ENCODE peak calls at places on chromosome 13, in six cellular contexts. W is HCT116, Z is spleen, D is breast epithelium, N is endothelial cell of umbilical vein, V is SK-N-MC. X is an unnamed sample. For H3K9me3, the result is how much of the 10 kb centered on the place peaks cover.

GRCh38 chr13:112740502-112741131 is 50.8 kb downstream of the ATP11A start:
- DNase-seq in W (no peak), Z (peak), D (peak), N (peak), V (peak), X (no peak)

GRCh38 chr13:94322925-94323324 is 156.6 kb downstream of the DCT start:
- DNase-seq in W (no peak), Z (no peak), D (no peak), N (no peak), V (peak), X (peak)

GRCh38 chr13:41548031-41548430 is 90.7 kb downstream of the RGCC start:
- DNase-seq in W (no peak), Z (no peak), D (no peak), N (no peak), V (no peak), X (peak)

GRCh38 chr13:49559006-49559405 is 26.4 kb downstream of the RCBTB1 start:
- DNase-seq in W (no peak), Z (no peak), D (no peak), N (no peak), V (no peak), X (no peak)

GRCh38 chr13:45500492-45501174 is 35.9 kb downstream of the COG3 start:
- DNase-seq in W (peak), Z (no peak), D (no peak), N (peak), V (no peak), X (no peak)

GRCh38 chr13:49404621-49405020 is 39.2 kb downstream of the CAB39L start:
- DNase-seq in W (no peak), Z (no peak), D (no peak), N (no peak), V (no peak), X (no peak)

GRCh38 chr13:29434217-29434940 is 161.1 kb downstream of the SLC7A1 start:
- DNase-seq in W (no peak), Z (no peak), D (no peak), N (no peak), V (no peak), X (no peak)

GRCh38 chr13:41563501-41564001 is 106.2 kb downstream of the RGCC start:
- DNase-seq in W (no peak), Z (no peak), D (no peak), N (peak), V (peak), X (no peak)

GRCh38 chr13:25463496-25463895 is 91.7 kb downstream of the ATP8A2 start:
- DNase-seq in W (no peak), Z (no peak), D (no peak), N (no peak), V (no peak), X (no peak)

GRCh38 chr13:49561064-49561410 is 24.3 kb downstream of the RCBTB1 start:
- DNase-seq in W (no peak), Z (no peak), D (no peak), N (no peak), V (no peak), X (no peak)

GRCh38 chr13:112102243-112102642 is 35.3 kb downstream of the SOX1 start:
- DNase-seq in W (peak), Z (no peak), D (no peak), N (no peak), V (no peak), X (peak)

GRCh38 chr13:112879283-112879833 is 89.7 kb upstream of the MCF2L start:
- DNase-seq in W (no peak), Z (peak), D (no peak), N (no peak), V (no peak), X (no peak)

GRCh38 chr13:85013006-85013405 is 786.2 kb downstream of the SLITRK6 start:
- DNase-seq in W (no peak), Z (no peak), D (no peak), N (no peak), V (no peak), X (no peak)

GRCh38 chr13:85503797-85504196 is 295.4 kb downstream of the SLITRK6 start:
- DNase-seq in W (no peak), Z (no peak), D (no peak), N (no peak), V (no peak), X (no peak)

GRCh38 chr13:31908696-31909386 is 122.7 kb upstream of the FRY start:
- DNase-seq in W (no peak), Z (no peak), D (no peak), N (no peak), V (no peak), X (no peak)

GRCh38 chr13:113656831-113657671 is 947 bp downstream of the ATP4B start:
- DNase-seq in W (no peak), Z (peak), D (no peak), N (no peak), V (no peak), X (no peak)

GRCh38 chr13:44465318-44465717 is 91.7 kb downstream of the SERP2 start:
- DNase-seq in W (no peak), Z (no peak), D (no peak), N (no peak), V (no peak), X (no peak)

GRCh38 chr13:106691861-106692260 is 123.9 kb upstream of the ARGLU1 start:
- DNase-seq in W (no peak), Z (no peak), D (no peak), N (no peak), V (no peak), X (no peak)

GRCh38 chr13:28355822-28356371 is 139.0 kb downstream of the FLT1 start:
- DNase-seq in W (no peak), Z (no peak), D (no peak), N (peak), V (no peak), X (no peak)

GRCh38 chr13:80923907-80924306 is 583.0 kb upstream of the SPRY2 start:
- DNase-seq in W (no peak), Z (no peak), D (no peak), N (peak), V (no peak), X (no peak)

DNA sequence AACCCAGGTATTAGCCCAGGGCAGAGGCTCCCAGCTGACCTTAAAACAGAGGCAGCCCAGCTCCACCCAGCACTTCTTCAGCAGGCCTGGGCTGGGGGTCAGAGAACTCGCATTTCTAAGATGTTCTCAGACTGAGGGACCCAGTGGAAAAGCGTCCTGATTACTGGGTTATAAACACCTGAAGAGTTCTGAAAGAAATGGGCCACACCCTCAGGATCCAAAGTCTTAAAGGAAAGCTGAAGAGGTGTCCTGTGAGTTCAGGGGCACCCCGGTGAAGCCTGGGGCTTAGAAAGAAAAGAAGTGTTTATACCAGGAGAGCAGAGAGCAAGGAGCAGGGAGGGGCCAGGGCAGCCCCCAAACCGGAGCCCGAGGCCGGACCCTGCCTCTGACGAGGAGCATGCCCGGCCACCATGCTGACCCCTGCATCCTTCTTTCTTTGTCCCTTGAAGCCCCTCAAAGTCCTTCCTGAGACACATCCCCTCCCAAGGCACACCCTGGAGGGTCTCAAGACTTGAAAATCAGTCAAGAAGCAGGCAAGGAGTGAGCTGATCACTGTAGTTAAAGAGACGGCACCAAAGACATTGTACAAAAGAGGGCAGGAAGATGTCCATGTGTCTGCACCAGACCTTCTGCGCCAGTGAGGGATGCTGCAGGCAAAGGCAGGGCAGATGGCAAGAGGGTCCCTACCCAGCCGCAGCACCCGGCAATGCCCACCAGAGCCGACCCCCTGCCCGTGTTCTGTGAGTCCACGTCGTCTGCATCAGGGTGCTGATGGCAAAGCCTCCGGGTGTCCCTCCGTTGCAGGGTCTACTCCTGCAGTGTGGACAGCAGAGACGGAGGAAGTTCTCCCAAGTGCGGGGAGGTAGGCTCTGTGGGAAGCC is 10.6 kb upstream of the RAB20 start:
- DNase-seq in W (no peak), Z (peak), D (no peak), N (no peak), V (no peak), X (no peak)
- H3K9me3 ChIP-seq in W (under half), Z (under half), D (under half), N (under half), V (under half), X (under half)

GRCh38 chr13:35979378-35979911 is 151.7 kb downstream of the DCLK1 start:
- DNase-seq in W (no peak), Z (no peak), D (peak), N (peak), V (no peak), X (peak)
- TF ChIP-seq POLR2AphosphoS5 in W (no peak), Z (peak), D (peak), N (no peak), V (no peak), X (peak)

GRCh38 chr13:20579193-20579592 is 12.2 kb downstream of the IFT88 start:
- DNase-seq in W (no peak), Z (no peak), D (no peak), N (no peak), V (no peak), X (no peak)
- H3K9me3 ChIP-seq in W (under half), Z (under half), D (under half), N (under half), V (under half), X (under half)

DNA sequence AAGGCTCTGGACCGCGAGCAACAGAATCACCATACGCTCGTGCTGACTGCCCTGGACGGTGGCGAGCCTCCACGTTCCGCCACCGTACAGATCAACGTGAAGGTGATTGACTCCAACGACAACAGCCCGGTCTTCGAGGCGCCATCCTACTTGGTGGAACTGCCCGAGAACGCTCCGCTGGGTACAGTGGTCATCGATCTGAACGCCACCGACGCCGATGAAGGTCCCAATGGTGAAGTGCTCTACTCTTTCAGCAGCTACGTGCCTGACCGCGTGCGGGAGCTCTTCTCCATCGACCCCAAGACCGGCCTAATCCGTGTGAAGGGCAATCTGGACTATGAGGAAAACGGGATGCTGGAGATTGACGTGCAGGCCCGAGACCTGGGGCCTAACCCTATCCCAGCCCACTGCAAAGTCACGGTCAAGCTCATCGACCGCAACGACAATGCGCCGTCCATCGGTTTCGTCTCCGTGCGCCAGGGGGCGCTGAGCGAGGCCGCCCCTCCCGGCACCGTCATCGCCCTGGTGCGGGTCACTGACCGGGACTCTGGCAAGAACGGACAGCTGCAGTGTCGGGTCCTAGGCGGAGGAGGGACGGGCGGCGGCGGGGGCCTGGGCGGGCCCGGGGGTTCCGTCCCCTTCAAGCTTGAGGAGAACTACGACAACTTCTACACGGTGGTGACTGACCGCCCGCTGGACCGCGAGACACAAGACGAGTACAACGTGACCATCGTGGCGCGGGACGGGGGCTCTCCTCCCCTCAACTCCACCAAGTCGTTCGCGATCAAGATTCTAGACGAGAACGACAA is 1.8 kb downstream of the PCDH17 start:
- DNase-seq in W (no peak), Z (peak), D (no peak), N (peak), V (no peak), X (peak)
- TF ChIP-seq POLR2AphosphoS5 in W (no peak), Z (peak), D (no peak), N (no peak), V (no peak), X (peak)

GRCh38 chr13:19289180-19289579 is 107.6 kb upstream of the TUBA3C start:
- DNase-seq in W (no peak), Z (no peak), D (no peak), N (no peak), V (no peak), X (no peak)

DNA sequence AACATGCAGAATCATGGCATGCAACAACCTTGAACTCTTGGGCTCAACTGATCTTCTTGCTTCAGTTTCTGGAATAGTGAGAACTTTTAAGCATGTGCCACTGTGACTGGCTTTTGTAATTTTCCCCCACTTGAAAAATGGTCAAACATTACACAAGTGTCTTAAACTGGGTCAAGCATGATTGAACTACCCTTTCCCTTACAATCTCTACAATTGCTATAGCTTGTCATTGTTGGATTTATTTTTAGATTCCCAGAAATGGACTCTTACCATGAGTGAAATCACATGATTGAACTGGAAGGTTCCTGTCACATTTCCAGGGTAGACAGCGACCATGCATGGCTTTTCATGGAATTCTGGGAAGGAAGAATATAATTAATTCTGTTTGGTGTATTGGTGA is 102.2 kb upstream of the TUBA3C start:
- DNase-seq in W (no peak), Z (no peak), D (no peak), N (no peak), V (no peak), X (no peak)
- H3K9me3 ChIP-seq in W (under half), Z (under half), D (under half), N (under half), V (under half), X (under half)

X was measured in esophagus muscularis mucosa.